ENCODE peak calls at places on chromosomes 12 and 14, in ten cellular contexts. One of them, this sample, is unnamed.

GRCh38 chr14:22656945-22657711 is 13.0 kb upstream of the OR6J1 start:
- DNase-seq in RWPE1: no peak
- DNase-seq in cardiac fibroblast: peak
- DNase-seq in psoas muscle: no peak
- DNase-seq in mammary epithelial cell: no peak
- DNase-seq in IMR-90: peak
- DNase-seq in GM13976: no peak
- DNase-seq in lower leg skin: no peak
- DNase-seq in WTC11: no peak
- DNase-seq in GM20000: no peak
- DNase-seq in this sample: no peak

GRCh38 chr12:62458626-62459025 is 8.0 kb upstream of the MON2 start:
- DNase-seq in RWPE1: no peak
- DNase-seq in cardiac fibroblast: no peak
- DNase-seq in psoas muscle: no peak
- DNase-seq in mammary epithelial cell: no peak
- DNase-seq in IMR-90: no peak
- DNase-seq in GM13976: no peak
- DNase-seq in lower leg skin: no peak
- DNase-seq in WTC11: no peak
- DNase-seq in GM20000: no peak
- DNase-seq in this sample: no peak

GRCh38 chr12:124461241-124461673 is 106.2 kb downstream of the NCOR2 start:
- DNase-seq in RWPE1: no peak
- DNase-seq in cardiac fibroblast: no peak
- DNase-seq in psoas muscle: no peak
- DNase-seq in mammary epithelial cell: no peak
- DNase-seq in IMR-90: no peak
- DNase-seq in GM13976: no peak
- DNase-seq in lower leg skin: no peak
- DNase-seq in WTC11: no peak
- DNase-seq in GM20000: no peak
- DNase-seq in this sample: no peak

GRCh38 chr14:50801706-50802105 is 29.3 kb downstream of the NIN start:
- DNase-seq in RWPE1: no peak
- DNase-seq in cardiac fibroblast: peak
- DNase-seq in psoas muscle: no peak
- DNase-seq in mammary epithelial cell: peak
- DNase-seq in IMR-90: peak
- DNase-seq in GM13976: no peak
- DNase-seq in lower leg skin: no peak
- DNase-seq in WTC11: no peak
- DNase-seq in GM20000: no peak
- DNase-seq in this sample: no peak

GRCh38 chr14:68548194-68549056 is 244.4 kb downstream of the ZFP36L1 start:
- DNase-seq in RWPE1: peak
- DNase-seq in cardiac fibroblast: peak
- DNase-seq in psoas muscle: peak
- DNase-seq in mammary epithelial cell: peak
- DNase-seq in IMR-90: peak
- DNase-seq in GM13976: no peak
- DNase-seq in lower leg skin: peak
- DNase-seq in WTC11: no peak
- DNase-seq in GM20000: no peak
- DNase-seq in this sample: peak

GRCh38 chr12:27969011-27969900 is 3.3 kb downstream of the PTHLH start:
- DNase-seq in RWPE1: no peak
- DNase-seq in cardiac fibroblast: peak
- DNase-seq in psoas muscle: peak
- DNase-seq in mammary epithelial cell: no peak
- DNase-seq in IMR-90: peak
- DNase-seq in GM13976: peak
- DNase-seq in lower leg skin: no peak
- DNase-seq in WTC11: peak
- DNase-seq in GM20000: peak
- DNase-seq in this sample: peak

GRCh38 chr12:47824629-47825028 is 4.9 kb upstream of the HDAC7 start:
- DNase-seq in RWPE1: no peak
- DNase-seq in cardiac fibroblast: no peak
- DNase-seq in psoas muscle: no peak
- DNase-seq in mammary epithelial cell: no peak
- DNase-seq in IMR-90: no peak
- DNase-seq in GM13976: no peak
- DNase-seq in lower leg skin: no peak
- DNase-seq in WTC11: no peak
- DNase-seq in GM20000: no peak
- DNase-seq in this sample: no peak

GRCh38 chr12:119154435-119154818 is 24.3 kb upstream of the HSPB8 start:
- DNase-seq in RWPE1: no peak
- DNase-seq in cardiac fibroblast: no peak
- DNase-seq in psoas muscle: no peak
- DNase-seq in mammary epithelial cell: no peak
- DNase-seq in IMR-90: no peak
- DNase-seq in GM13976: no peak
- DNase-seq in lower leg skin: no peak
- DNase-seq in WTC11: peak
- DNase-seq in GM20000: no peak
- DNase-seq in this sample: peak

GRCh38 chr12:121809712-121810116 is 5.9 kb downstream of the SETD1B start:
- DNase-seq in RWPE1: no peak
- DNase-seq in cardiac fibroblast: no peak
- DNase-seq in psoas muscle: peak
- DNase-seq in mammary epithelial cell: no peak
- DNase-seq in IMR-90: no peak
- DNase-seq in GM13976: no peak
- DNase-seq in lower leg skin: no peak
- DNase-seq in WTC11: no peak
- DNase-seq in GM20000: no peak
- DNase-seq in this sample: no peak

GRCh38 chr14:41498959-41499358 is 107.7 kb upstream of the LRFN5 start:
- DNase-seq in RWPE1: no peak
- DNase-seq in cardiac fibroblast: no peak
- DNase-seq in psoas muscle: no peak
- DNase-seq in mammary epithelial cell: peak
- DNase-seq in IMR-90: no peak
- DNase-seq in GM13976: no peak
- DNase-seq in lower leg skin: no peak
- DNase-seq in WTC11: no peak
- DNase-seq in GM20000: no peak
- DNase-seq in this sample: no peak

DNA sequence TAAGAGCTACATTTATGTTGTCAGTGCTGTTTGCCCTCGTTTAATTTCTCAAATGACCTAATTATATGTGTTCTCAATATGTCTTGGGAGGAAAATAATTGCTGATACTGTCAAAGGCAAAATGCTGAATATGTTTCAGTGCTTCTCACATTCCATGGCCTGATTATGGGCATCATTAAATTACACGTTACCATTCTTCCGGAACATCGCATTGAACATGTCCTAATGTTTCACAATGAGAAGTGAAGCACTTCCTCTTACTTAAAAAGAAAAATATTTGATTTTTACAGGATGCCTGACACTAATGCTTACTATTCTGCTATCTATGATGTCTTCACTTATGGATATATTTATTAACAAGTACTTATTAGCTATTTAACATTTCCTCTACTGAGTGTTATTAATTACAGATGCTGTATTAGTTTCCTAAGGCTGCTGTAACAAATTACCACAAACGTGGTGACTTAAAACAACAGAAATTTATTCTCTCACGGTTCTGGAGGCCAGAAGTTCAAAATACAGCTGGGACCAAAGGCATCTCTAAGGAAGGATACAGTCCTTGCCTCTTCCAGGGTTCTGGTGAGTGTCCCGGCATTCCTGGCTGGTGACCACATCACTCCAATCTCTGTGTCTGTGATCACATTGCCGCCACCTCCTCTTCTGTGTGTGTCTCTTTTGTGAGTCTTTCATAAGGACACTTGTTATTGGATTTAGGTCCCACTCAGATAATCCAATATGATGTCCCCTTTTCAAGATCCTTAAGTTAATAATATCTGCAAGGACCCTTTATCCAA is 85.0 kb upstream of the CCDC198 start:
- DNase-seq in RWPE1: no peak
- DNase-seq in cardiac fibroblast: no peak
- DNase-seq in psoas muscle: no peak
- DNase-seq in mammary epithelial cell: no peak
- DNase-seq in IMR-90: no peak
- DNase-seq in GM13976: no peak
- DNase-seq in lower leg skin: no peak
- DNase-seq in WTC11: no peak
- DNase-seq in GM20000: no peak
- DNase-seq in this sample: no peak
- TF ChIP-seq CTCF in RWPE1: no peak
- TF ChIP-seq CTCF in cardiac fibroblast: no peak
- TF ChIP-seq CTCF in psoas muscle: no peak
- TF ChIP-seq CTCF in mammary epithelial cell: no peak
- TF ChIP-seq CTCF in IMR-90: no peak
- TF ChIP-seq CTCF in GM13976: no peak
- TF ChIP-seq CTCF in lower leg skin: no peak
- TF ChIP-seq CTCF in WTC11: no peak
- TF ChIP-seq CTCF in GM20000: no peak
- TF ChIP-seq CTCF in this sample: no peak

GRCh38 chr12:92503029-92503931 is 199.5 kb upstream of the PLEKHG7 start:
- DNase-seq in RWPE1: no peak
- DNase-seq in cardiac fibroblast: peak
- DNase-seq in psoas muscle: no peak
- DNase-seq in mammary epithelial cell: no peak
- DNase-seq in IMR-90: no peak
- DNase-seq in GM13976: peak
- DNase-seq in lower leg skin: no peak
- DNase-seq in WTC11: no peak
- DNase-seq in GM20000: peak
- DNase-seq in this sample: no peak

GRCh38 chr12:92505373-92506340 is 197.1 kb upstream of the PLEKHG7 start:
- DNase-seq in RWPE1: no peak
- DNase-seq in cardiac fibroblast: peak
- DNase-seq in psoas muscle: peak
- DNase-seq in mammary epithelial cell: no peak
- DNase-seq in IMR-90: peak
- DNase-seq in GM13976: no peak
- DNase-seq in lower leg skin: no peak
- DNase-seq in WTC11: no peak
- DNase-seq in GM20000: peak
- DNase-seq in this sample: peak

GRCh38 chr12:92506460-92506859 is 196.3 kb upstream of the PLEKHG7 start:
- DNase-seq in RWPE1: peak
- DNase-seq in cardiac fibroblast: peak
- DNase-seq in psoas muscle: no peak
- DNase-seq in mammary epithelial cell: no peak
- DNase-seq in IMR-90: no peak
- DNase-seq in GM13976: no peak
- DNase-seq in lower leg skin: no peak
- DNase-seq in WTC11: no peak
- DNase-seq in GM20000: no peak
- DNase-seq in this sample: no peak

GRCh38 chr12:92503977-92504966 is 198.5 kb upstream of the PLEKHG7 start:
- DNase-seq in RWPE1: no peak
- DNase-seq in cardiac fibroblast: no peak
- DNase-seq in psoas muscle: peak
- DNase-seq in mammary epithelial cell: no peak
- DNase-seq in IMR-90: no peak
- DNase-seq in GM13976: no peak
- DNase-seq in lower leg skin: no peak
- DNase-seq in WTC11: no peak
- DNase-seq in GM20000: no peak
- DNase-seq in this sample: no peak

GRCh38 chr12:92502417-92503028 is 200.3 kb upstream of the PLEKHG7 start:
- DNase-seq in RWPE1: no peak
- DNase-seq in cardiac fibroblast: peak
- DNase-seq in psoas muscle: no peak
- DNase-seq in mammary epithelial cell: no peak
- DNase-seq in IMR-90: no peak
- DNase-seq in GM13976: peak
- DNase-seq in lower leg skin: no peak
- DNase-seq in WTC11: no peak
- DNase-seq in GM20000: peak
- DNase-seq in this sample: no peak
- TF ChIP-seq CTCF in RWPE1: no peak
- TF ChIP-seq CTCF in cardiac fibroblast: peak
- TF ChIP-seq CTCF in psoas muscle: peak
- TF ChIP-seq CTCF in mammary epithelial cell: peak
- TF ChIP-seq CTCF in IMR-90: no peak
- TF ChIP-seq CTCF in GM13976: peak
- TF ChIP-seq CTCF in lower leg skin: no peak
- TF ChIP-seq CTCF in WTC11: no peak
- TF ChIP-seq CTCF in GM20000: peak
- TF ChIP-seq CTCF in this sample: no peak

GRCh38 chr14:103333754-103334643 is at the start of gene EIF5:
- DNase-seq in RWPE1: peak
- DNase-seq in cardiac fibroblast: peak
- DNase-seq in psoas muscle: peak
- DNase-seq in mammary epithelial cell: peak
- DNase-seq in IMR-90: peak
- DNase-seq in GM13976: peak
- DNase-seq in lower leg skin: peak
- DNase-seq in WTC11: peak
- DNase-seq in GM20000: peak
- DNase-seq in this sample: peak
- TF ChIP-seq CTCF in RWPE1: no peak
- TF ChIP-seq CTCF in cardiac fibroblast: peak
- TF ChIP-seq CTCF in psoas muscle: peak
- TF ChIP-seq CTCF in mammary epithelial cell: peak
- TF ChIP-seq CTCF in IMR-90: peak
- TF ChIP-seq CTCF in GM13976: no peak
- TF ChIP-seq CTCF in lower leg skin: no peak
- TF ChIP-seq CTCF in WTC11: no peak
- TF ChIP-seq CTCF in GM20000: no peak
- TF ChIP-seq CTCF in this sample: no peak

GRCh38 chr12:52320784-52321400 is at the start of gene KRT83:
- DNase-seq in RWPE1: no peak
- DNase-seq in cardiac fibroblast: no peak
- DNase-seq in psoas muscle: no peak
- DNase-seq in mammary epithelial cell: no peak
- DNase-seq in IMR-90: no peak
- DNase-seq in GM13976: no peak
- DNase-seq in lower leg skin: no peak
- DNase-seq in WTC11: no peak
- DNase-seq in GM20000: no peak
- DNase-seq in this sample: no peak

GRCh38 chr12:52318241-52318990 is 2.8 kb downstream of the KRT83 start:
- DNase-seq in RWPE1: no peak
- DNase-seq in cardiac fibroblast: no peak
- DNase-seq in psoas muscle: no peak
- DNase-seq in mammary epithelial cell: no peak
- DNase-seq in IMR-90: no peak
- DNase-seq in GM13976: no peak
- DNase-seq in lower leg skin: no peak
- DNase-seq in WTC11: no peak
- DNase-seq in GM20000: peak
- DNase-seq in this sample: no peak

GRCh38 chr12:52317443-52318052 is 3.6 kb downstream of the KRT83 start:
- DNase-seq in RWPE1: no peak
- DNase-seq in cardiac fibroblast: no peak
- DNase-seq in psoas muscle: no peak
- DNase-seq in mammary epithelial cell: no peak
- DNase-seq in IMR-90: no peak
- DNase-seq in GM13976: no peak
- DNase-seq in lower leg skin: no peak
- DNase-seq in WTC11: no peak
- DNase-seq in GM20000: peak
- DNase-seq in this sample: no peak

GRCh38 chr12:52321433-52321832 is 235 bp upstream of the KRT83 start:
- DNase-seq in RWPE1: no peak
- DNase-seq in cardiac fibroblast: no peak
- DNase-seq in psoas muscle: no peak
- DNase-seq in mammary epithelial cell: no peak
- DNase-seq in IMR-90: no peak
- DNase-seq in GM13976: no peak
- DNase-seq in lower leg skin: no peak
- DNase-seq in WTC11: no peak
- DNase-seq in GM20000: peak
- DNase-seq in this sample: no peak

GRCh38 chr12:52319097-52319496 is 2.1 kb downstream of the KRT83 start:
- DNase-seq in RWPE1: no peak
- DNase-seq in cardiac fibroblast: no peak
- DNase-seq in psoas muscle: no peak
- DNase-seq in mammary epithelial cell: no peak
- DNase-seq in IMR-90: no peak
- DNase-seq in GM13976: no peak
- DNase-seq in lower leg skin: no peak
- DNase-seq in WTC11: peak
- DNase-seq in GM20000: peak
- DNase-seq in this sample: no peak
- TF ChIP-seq CTCF in RWPE1: no peak
- TF ChIP-seq CTCF in cardiac fibroblast: no peak
- TF ChIP-seq CTCF in psoas muscle: no peak
- TF ChIP-seq CTCF in mammary epithelial cell: peak
- TF ChIP-seq CTCF in IMR-90: no peak
- TF ChIP-seq CTCF in GM13976: no peak
- TF ChIP-seq CTCF in lower leg skin: no peak
- TF ChIP-seq CTCF in WTC11: no peak
- TF ChIP-seq CTCF in GM20000: no peak
- TF ChIP-seq CTCF in this sample: no peak

This sample was measured in nephron progenitor cell.